ENCODE peak calls at places on chromosomes 7 and 10, in four cellular contexts. C, A, X and R are unnamed samples.

GRCh38 chr7:18345641-18346234 is 149.8 kb upstream of the HDAC9 start:
- DNase-seq in C (peak), A (no peak), X (peak), R (peak)

GRCh38 chr10:680146-680545 is 9.3 kb downstream of the DIP2C start:
- DNase-seq in C (peak), A (no peak), X (no peak), R (no peak)

GRCh38 chr10:14220026-14220425 is 110.7 kb downstream of the FRMD4A start:
- DNase-seq in C (no peak), A (no peak), X (no peak), R (no peak)

GRCh38 chr7:80608292-80608691 is 30.1 kb upstream of the CD36 start:
- DNase-seq in C (no peak), A (no peak), X (no peak), R (peak)

GRCh38 chr7:148697256-148697841 is 1.4 kb upstream of the CUL1 start:
- DNase-seq in C (peak), A (peak), X (no peak), R (peak)

GRCh38 chr7:44740040-44740439 is 8.6 kb upstream of the ZMIZ2 start:
- DNase-seq in C (no peak), A (no peak), X (no peak), R (no peak)

GRCh38 chr10:4941540-4942330 is 21.5 kb upstream of the AKR1C1 start:
- DNase-seq in C (no peak), A (no peak), X (peak), R (peak)

GRCh38 chr7:137990251-137990901 is 11.5 kb downstream of the CREB3L2 start:
- DNase-seq in C (peak), A (no peak), X (no peak), R (no peak)

GRCh38 chr10:3074145-3074665 is 6.9 kb downstream of the PFKP start:
- DNase-seq in C (no peak), A (no peak), X (no peak), R (no peak)

GRCh38 chr7:129831424-129832058 is 121.2 kb downstream of the UBE2H start:
- DNase-seq in C (peak), A (no peak), X (no peak), R (peak)

GRCh38 chr7:137919987-137920386 is 73.2 kb upstream of the DGKI start:
- DNase-seq in C (no peak), A (no peak), X (no peak), R (no peak)

GRCh38 chr10:94042001-94042813 is 48.5 kb downstream of the PLCE1 start:
- DNase-seq in C (no peak), A (no peak), X (no peak), R (no peak)

GRCh38 chr7:151741585-151741984 is 135.3 kb downstream of the PRKAG2 start:
- DNase-seq in C (no peak), A (no peak), X (no peak), R (no peak)

GRCh38 chr7:151744051-151744580 is 132.8 kb downstream of the PRKAG2 start:
- DNase-seq in C (no peak), A (no peak), X (no peak), R (no peak)

GRCh38 chr7:151743481-151743983 is 133.4 kb downstream of the PRKAG2 start:
- DNase-seq in C (no peak), A (no peak), X (no peak), R (no peak)

GRCh38 chr7:151744656-151745055 is 132.3 kb downstream of the PRKAG2 start:
- DNase-seq in C (no peak), A (no peak), X (no peak), R (no peak)

DNA sequence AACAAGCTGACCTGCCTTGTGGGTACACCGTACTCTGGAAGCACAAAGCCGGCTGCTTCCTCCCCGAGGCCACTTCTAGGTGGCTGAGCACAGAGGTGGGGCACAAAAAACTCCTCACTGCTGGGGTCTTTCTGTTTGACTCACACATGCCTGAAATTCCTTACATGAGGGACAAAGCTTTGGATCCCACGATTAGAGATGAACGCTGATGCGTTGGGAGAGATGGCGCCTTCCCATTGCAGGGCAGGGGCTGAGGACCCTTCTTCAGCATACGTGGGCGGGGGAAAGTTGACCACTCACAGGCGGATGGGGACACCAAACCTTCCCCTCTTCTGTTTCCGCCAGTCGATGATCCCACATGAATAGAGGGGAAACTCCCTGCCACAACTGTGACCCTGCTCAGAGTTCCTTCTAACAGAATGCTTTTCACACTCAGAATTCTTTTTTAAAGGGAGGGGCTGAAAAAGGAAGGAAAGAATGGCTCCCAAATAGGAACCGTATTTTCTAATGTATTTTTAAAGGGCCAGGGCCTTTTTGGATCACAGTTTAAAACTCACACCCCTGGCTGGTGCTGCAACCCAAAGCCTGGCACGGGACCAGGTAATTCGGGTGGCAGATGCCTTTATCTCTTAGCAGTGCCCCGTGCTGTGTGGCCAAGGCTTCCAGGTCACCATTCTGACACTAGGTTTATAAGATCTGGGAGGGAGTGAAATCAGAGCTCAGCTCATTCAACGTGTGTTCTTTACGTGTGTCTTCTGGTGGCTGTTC is 134.0 kb downstream of the PRKAG2 start:
- DNase-seq in C (no peak), A (no peak), X (no peak), R (no peak)
- TF ChIP-seq POLR2A in C (no peak), A (no peak), X (no peak), R (no peak)

GRCh38 chr10:132538031-132538789 is 623 bp downstream of the INPP5A start:
- DNase-seq in C (no peak), A (peak), X (peak), R (peak)

GRCh38 chr10:132536241-132536963 is 1.2 kb upstream of the INPP5A start:
- DNase-seq in C (no peak), A (peak), X (peak), R (no peak)

GRCh38 chr10:132538790-132539421 is 1.3 kb downstream of the INPP5A start:
- DNase-seq in C (no peak), A (peak), X (no peak), R (no peak)

GRCh38 chr10:132537713-132538020 is at the start of gene INPP5A:
- DNase-seq in C (no peak), A (no peak), X (no peak), R (no peak)

GRCh38 chr10:132536964-132537712 is 449 bp upstream of the INPP5A start:
- DNase-seq in C (peak), A (peak), X (peak), R (peak)
- TF ChIP-seq POLR2A in C (peak), A (peak), X (no peak), R (peak)

DNA sequence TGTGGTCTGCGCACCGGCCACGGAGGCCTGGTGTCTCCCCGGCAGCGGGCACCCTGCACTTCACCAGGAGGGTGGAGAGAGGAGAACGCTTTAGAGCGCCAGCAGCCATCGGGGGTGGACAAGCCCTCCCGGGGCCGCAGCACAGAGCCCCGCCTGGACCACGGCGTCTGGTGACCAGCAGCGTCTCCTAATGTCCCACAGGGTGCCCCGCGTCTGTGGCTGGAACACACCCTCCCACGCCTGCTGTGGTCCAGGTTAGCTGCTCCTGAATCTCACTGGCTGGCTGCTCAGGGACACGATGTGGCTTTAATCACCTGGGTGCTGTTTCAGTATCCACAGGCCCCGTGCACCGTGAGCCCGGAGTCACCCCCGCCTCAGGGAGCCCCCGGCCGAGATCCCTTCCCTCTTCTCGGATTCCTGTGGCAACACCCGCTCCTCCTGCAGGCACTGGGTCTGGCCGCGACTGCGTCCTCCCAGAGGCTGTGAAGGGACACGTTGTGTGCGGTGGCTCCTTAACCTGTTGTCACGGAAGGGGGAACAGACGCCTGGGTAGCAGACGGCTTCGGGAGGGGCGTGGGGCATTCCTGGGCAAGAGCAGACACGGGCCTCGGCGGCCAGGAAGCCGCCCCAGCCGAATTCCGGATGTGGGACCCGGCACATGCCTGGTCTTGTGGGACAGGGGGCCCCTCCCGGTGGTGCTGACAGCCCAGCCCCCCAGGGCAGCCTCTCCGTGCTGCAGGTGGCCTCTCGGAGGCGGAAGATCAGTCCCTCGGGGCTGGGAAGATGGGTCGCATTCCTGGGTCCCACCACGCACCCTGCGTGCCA is 78.9 kb downstream of the FOXL3 start:
- DNase-seq in C (no peak), A (no peak), X (peak), R (no peak)
- TF ChIP-seq POLR2A in C (no peak), A (no peak), X (no peak), R (no peak)

DNA sequence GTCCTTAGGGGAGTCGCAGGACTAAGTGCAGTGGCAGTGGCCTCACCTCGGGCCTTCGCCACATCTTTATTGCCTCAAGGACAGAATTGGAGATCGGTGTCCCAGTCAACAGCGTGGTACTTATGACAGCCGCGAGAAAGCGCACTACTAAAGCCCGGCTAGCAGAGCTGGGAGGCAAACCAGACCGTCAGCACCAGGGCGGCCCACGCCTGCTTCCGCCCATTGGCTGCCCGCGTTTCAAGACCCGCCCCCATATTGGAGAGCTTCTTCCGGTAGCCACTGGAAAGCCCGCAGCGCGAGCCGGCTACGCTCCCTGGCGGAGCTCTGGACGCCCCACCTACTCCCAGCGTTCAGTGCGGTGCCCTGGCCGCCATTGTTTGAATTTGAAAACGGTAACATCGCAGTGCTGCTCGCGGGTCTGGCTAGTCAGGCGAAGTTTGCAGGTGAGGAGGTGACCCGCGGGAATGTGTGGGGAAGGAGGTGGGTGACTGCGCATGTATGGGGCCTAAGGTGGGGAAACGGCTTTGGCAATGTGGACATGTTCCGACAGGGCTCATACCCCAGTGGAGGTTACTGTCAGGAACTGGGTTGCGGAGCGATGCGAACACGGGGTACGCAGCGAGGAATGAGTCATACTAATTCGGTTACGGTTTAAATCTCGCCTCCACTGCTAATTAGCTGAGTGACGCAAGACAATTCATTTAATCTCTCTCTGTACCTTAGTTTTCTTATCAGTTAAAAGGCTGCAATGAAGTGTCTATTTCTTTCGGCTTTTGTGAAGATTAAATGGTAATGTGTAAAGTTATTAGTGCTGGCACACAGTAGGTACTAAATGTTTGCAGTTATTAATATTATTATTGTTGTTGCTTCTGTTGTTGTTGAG is at the start of gene KIF20B:
- DNase-seq in C (peak), A (peak), X (peak), R (peak)
- TF ChIP-seq POLR2A in C (peak), A (peak), X (no peak), R (peak)

DNA sequence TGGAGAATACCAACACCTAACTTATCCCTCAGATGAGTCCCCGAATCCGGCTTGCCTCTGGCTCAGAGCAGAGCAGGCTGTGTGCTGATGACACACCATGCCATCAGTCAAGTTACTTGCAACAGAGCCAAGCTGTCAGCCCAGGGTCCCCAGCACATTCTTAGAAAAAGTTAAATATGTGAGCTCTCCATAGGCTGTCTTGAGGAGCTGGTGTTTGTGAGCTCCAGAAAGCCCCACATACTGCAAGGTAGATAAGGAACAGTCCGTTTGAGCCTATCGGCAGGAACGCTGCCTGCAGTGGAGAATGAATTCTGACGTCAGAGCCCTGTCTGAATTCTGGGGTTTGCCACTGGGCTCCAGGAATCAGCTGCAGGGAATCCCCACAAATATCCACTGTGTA is 3.8 kb downstream of the SFXN4 start:
- DNase-seq in C (peak), A (no peak), X (no peak), R (peak)
- TF ChIP-seq POLR2A in C (no peak), A (no peak), X (no peak), R (no peak)

GRCh38 chr10:78867555-78867939 is 201.2 kb upstream of the ZMIZ1 start:
- DNase-seq in C (no peak), A (no peak), X (no peak), R (no peak)
- TF ChIP-seq POLR2A in C (no peak), A (no peak), X (no peak), R (no peak)